ENCODE peak calls at places on chromosomes 1 and 21, in nine cellular contexts. L is uterus, W is lung, M is HCT116, Z is cardiac muscle cell, D is aorta, E is brain microvascular endothelial cell, V is adrenal gland, B is mesendoderm. P is an unnamed sample.
A peak's percentile ranks its signal among the peaks of the same experiment; 100 is the strongest.

GRCh38 chr1:209403921-209404320 is 179.6 kb upstream of the CAMK1G start:
- DNase-seq in E (no peak), W (no peak), M (peak; percentile 49), Z (no peak), V (no peak), B (no peak), L (no peak), D (no peak), P (no peak)

GRCh38 chr21:42830456-42831455 is 48.6 kb downstream of the WDR4 start:
- DNase-seq in D (no peak), M (no peak), E (no peak), L (no peak), Z (no peak), V (no peak), B (peak; percentile 51), W (no peak), P (no peak)

GRCh38 chr1:154839691-154840090 is 30.4 kb downstream of the KCNN3 start:
- DNase-seq in B (peak; percentile 23), V (no peak), Z (no peak), E (no peak), D (no peak), W (no peak), L (no peak), M (no peak), P (no peak)

GRCh38 chr1:42690477-42691156 is 8.4 kb downstream of the YBX1 start:
- DNase-seq in E (no peak), D (no peak), L (no peak), B (no peak), M (no peak), V (no peak), W (no peak), Z (peak; percentile 9), P (no peak)

GRCh38 chr1:222068101-222068500 is 326.2 kb upstream of the DUSP10 start:
- DNase-seq in B (no peak), V (no peak), E (no peak), D (no peak), Z (no peak), M (no peak), L (no peak), W (no peak), P (no peak)

GRCh38 chr21:31117046-31117916 is 79.0 kb upstream of the KRTAP19-8 start:
- DNase-seq in V (no peak), E (peak; percentile 69), M (peak; percentile 50), L (no peak), W (no peak), D (no peak), Z (peak; percentile 67), B (peak; percentile 78), P (no peak)

GRCh38 chr1:23868848-23869450 is 859 bp upstream of the FUCA1 start:
- DNase-seq in W (no peak), D (no peak), E (no peak), L (no peak), Z (no peak), M (no peak), B (peak; percentile 14), V (no peak), P (no peak)

GRCh38 chr1:159900086-159900680 is at the start of gene CFAP45:
- DNase-seq in E (peak; percentile 85), L (peak; percentile 67), V (peak; percentile 82), B (peak; percentile 98), W (peak; percentile 86), D (peak; percentile 95), Z (peak; percentile 91), M (peak; percentile 65), P (peak; percentile 91)

GRCh38 chr1:115781343-115781742 is 12.8 kb upstream of the CASQ2 start:
- DNase-seq in Z (peak; percentile 63), B (no peak), L (no peak), M (no peak), W (no peak), V (no peak), E (peak; percentile 17), D (no peak), P (no peak)

GRCh38 chr1:25622526-25622925 is 5.9 kb downstream of the MAN1C1 start:
- DNase-seq in L (no peak), E (no peak), D (no peak), W (no peak), B (no peak), M (no peak), Z (no peak), V (no peak), P (peak; percentile 61)

GRCh38 chr1:53511323-53511932 is 52.2 kb downstream of the DMRTB1 start:
- DNase-seq in Z (no peak), V (no peak), E (no peak), W (no peak), D (no peak), M (no peak), L (peak; percentile 46), B (no peak), P (no peak)

GRCh38 chr1:119962296-119962968 is 66.1 kb upstream of the ADAM30 start:
- DNase-seq in D (no peak), Z (peak; percentile 85), L (no peak), E (no peak), M (no peak), W (no peak), V (no peak), B (no peak), P (no peak)

GRCh38 chr21:38272215-38272614 is 15.4 kb downstream of the KCNJ15 start:
- DNase-seq in B (no peak), E (no peak), D (no peak), L (no peak), W (no peak), V (no peak), Z (no peak), M (no peak), P (no peak)

GRCh38 chr1:167126317-167126716 is 32.4 kb downstream of the STYXL2 start:
- DNase-seq in E (no peak), B (no peak), D (no peak), L (no peak), W (no peak), V (no peak), M (no peak), Z (no peak), P (no peak)

GRCh38 chr1:167127236-167127635 is 33.4 kb downstream of the STYXL2 start:
- DNase-seq in B (no peak), D (no peak), V (no peak), Z (no peak), M (no peak), L (no peak), W (no peak), E (no peak), P (no peak)

GRCh38 chr1:167127661-167128060 is 33.8 kb downstream of the STYXL2 start:
- DNase-seq in M (no peak), Z (no peak), E (no peak), V (no peak), D (no peak), W (no peak), L (no peak), B (no peak), P (no peak)

GRCh38 chr1:167126811-167127210 is 32.9 kb downstream of the STYXL2 start:
- DNase-seq in V (no peak), E (no peak), Z (no peak), B (no peak), W (no peak), L (no peak), D (no peak), M (no peak), P (no peak)

GRCh38 chr1:167128261-167129227 is 34.7 kb downstream of the STYXL2 start:
- DNase-seq in M (no peak), D (no peak), W (no peak), V (no peak), B (no peak), E (no peak), L (no peak), Z (no peak), P (no peak)
- H3K27ac ChIP-seq in M (no peak overlapping the region), D (no peak overlapping the region), W (no peak overlapping the region), V (no peak overlapping the region), B (no peak overlapping the region), E (no peak overlapping the region), L (no peak overlapping the region), Z (no peak overlapping the region), P (no peak overlapping the region)

GRCh38 chr1:228756457-228756856 is 21.2 kb downstream of the RHOU start:
- DNase-seq in W (no peak), B (peak; percentile 50), E (no peak), V (no peak), L (no peak), M (no peak), Z (no peak), D (no peak), P (no peak)
- H3K27me3 ChIP-seq in W (no peaks in the 10 kb centered on the region), B (no peaks in the 10 kb centered on the region), E (peaks cover 34% of the 10 kb centered on the region), V (no peaks in the 10 kb centered on the region), L (no peaks in the 10 kb centered on the region), M (peaks cover 8% of the 10 kb centered on the region), Z (peaks cover 33% of the 10 kb centered on the region), D (no peaks in the 10 kb centered on the region), P (no peaks in the 10 kb centered on the region)

DNA sequence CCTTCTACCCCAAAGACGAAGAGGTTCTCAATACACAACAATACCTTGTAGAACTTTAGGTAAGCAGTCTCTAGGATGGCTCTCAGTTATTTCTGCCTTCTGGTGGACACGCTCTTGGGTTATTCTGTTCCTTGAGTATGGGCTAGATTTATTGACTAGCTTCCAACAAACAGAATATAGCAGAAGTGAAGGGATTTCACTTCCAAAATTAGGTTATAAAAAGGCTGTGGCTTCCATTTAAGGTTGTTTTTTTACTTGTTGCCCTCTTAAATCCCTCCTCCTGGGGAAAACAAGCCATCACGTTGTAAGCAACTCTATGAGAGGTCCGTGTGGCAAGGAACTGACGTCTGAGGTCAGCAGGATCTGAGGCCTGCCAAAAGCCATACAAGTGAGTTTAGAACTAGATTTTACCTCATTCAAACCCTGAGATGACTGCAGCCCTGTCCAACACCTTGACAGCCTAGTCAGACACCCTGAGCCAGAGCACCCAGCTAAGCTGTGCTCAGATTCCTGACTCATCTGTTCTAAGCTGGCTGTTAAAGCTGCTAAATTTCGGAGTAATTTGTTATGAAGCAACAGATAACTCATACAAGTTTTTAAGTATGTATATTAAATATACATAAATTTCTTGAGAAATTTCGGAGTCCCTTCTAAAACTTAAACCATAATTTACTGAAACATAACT is 12.7 kb downstream of the SSX2IP start:
- DNase-seq in V (no peak), M (no peak), Z (no peak), W (no peak), B (no peak), D (no peak), L (no peak), E (no peak), P (no peak)
- H3K27ac ChIP-seq in V (no peak overlapping the region), M (no peak overlapping the region), Z (no peak overlapping the region), W (no peak overlapping the region), B (no peak overlapping the region), D (no peak overlapping the region), L (no peak overlapping the region), E (no peak overlapping the region), P (no peak overlapping the region)

DNA sequence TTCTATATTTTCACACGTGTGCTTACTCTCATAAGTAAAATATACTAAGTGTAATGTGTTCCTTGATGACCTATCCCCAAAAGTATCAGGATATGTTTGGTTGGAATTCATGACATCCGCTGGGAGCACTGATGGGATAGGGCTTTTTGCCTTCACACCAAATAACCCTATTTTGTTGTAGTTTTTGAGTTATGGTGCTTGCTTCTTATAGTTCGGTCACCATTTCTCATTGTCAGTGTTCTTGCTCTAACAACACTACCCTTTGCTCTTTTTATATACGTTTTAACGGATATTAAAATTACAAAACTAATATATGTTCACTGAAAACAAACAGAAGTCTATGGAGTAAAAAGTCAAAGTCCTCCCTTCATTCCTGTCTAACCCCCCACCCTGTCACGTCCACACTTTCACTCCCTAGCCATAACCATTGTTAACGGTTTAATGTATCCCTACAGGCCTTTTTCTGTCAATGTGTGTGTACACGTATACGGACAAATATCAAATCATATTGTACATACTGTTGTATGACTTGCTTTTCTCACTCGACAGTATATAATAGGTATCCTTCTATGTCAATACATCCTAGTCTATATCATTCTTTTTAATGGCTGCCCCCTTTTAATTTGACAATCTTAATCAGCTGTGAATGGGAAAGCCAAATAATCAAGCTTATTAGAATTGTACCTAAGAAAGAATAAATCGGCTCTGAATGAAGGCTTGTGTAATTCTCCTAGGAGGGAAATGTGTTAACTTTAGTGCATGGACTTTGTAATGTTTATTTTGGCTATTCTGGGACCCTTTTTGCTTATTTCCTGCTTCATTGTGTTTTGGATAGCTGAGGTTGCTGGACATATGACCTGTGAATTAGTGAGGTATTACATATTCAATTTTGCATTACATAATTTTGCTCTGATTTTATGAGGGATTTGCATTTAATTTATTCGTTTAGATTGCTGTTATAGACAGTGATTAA is 3.5 kb upstream of the RNF220 start:
- DNase-seq in V (no peak), W (no peak), L (no peak), D (no peak), E (no peak), Z (no peak), M (no peak), B (no peak), P (no peak)
- H3K27me3 ChIP-seq in V (peaks cover 62% of the 10 kb centered on the region), W (peaks cover 4% of the 10 kb centered on the region), L (peaks cover 10% of the 10 kb centered on the region), D (peaks cover 5% of the 10 kb centered on the region), E (peaks cover 34% of the 10 kb centered on the region), Z (peaks cover 50% of the 10 kb centered on the region), M (peaks cover 6% of the 10 kb centered on the region), B (peaks cover 4% of the 10 kb centered on the region), P (peaks cover 24% of the 10 kb centered on the region)